ENCODE peak calls at places on chromosomes 4 and X, in ten cellular contexts. One of them, this sample, is unnamed.

GRCh38 chr4:42906906-42907774 is 14.6 kb downstream of the GRXCR1 start:
- DNase-seq in fibroblast of mammary gland: no peak
- DNase-seq in hypothalamus: no peak
- DNase-seq in GM23338: no peak
- DNase-seq in activated CD8-positive, alpha-beta memory T cell treated with anti-CD3 and anti-CD28 coated beads for 1 hour: no peak
- DNase-seq in HS-5: peak; percentile 41
- DNase-seq in tibial nerve: no peak
- DNase-seq in renal cortical epithelial cell: peak; percentile 87
- DNase-seq in LNCaP clone FGC: no peak
- DNase-seq in dermis blood vessel endothelial cell: no peak
- DNase-seq in this sample: no peak

GRCh38 chrX:77446029-77446585 is 1.1 kb upstream of the FGF16 start:
- DNase-seq in hypothalamus: no peak
- DNase-seq in LNCaP clone FGC: no peak
- DNase-seq in tibial nerve: no peak
- DNase-seq in activated CD8-positive, alpha-beta memory T cell treated with anti-CD3 and anti-CD28 coated beads for 1 hour: no peak
- DNase-seq in renal cortical epithelial cell: no peak
- DNase-seq in HS-5: no peak
- DNase-seq in fibroblast of mammary gland: no peak
- DNase-seq in GM23338: peak; percentile 54
- DNase-seq in dermis blood vessel endothelial cell: peak; percentile 88
- DNase-seq in this sample: no peak

GRCh38 chrX:30904186-30904585 is 15.1 kb upstream of the TAB3 start:
- DNase-seq in renal cortical epithelial cell: no peak
- DNase-seq in tibial nerve: no peak
- DNase-seq in HS-5: no peak
- DNase-seq in activated CD8-positive, alpha-beta memory T cell treated with anti-CD3 and anti-CD28 coated beads for 1 hour: no peak
- DNase-seq in fibroblast of mammary gland: no peak
- DNase-seq in dermis blood vessel endothelial cell: no peak
- DNase-seq in LNCaP clone FGC: no peak
- DNase-seq in GM23338: no peak
- DNase-seq in hypothalamus: no peak
- DNase-seq in this sample: no peak

GRCh38 chrX:73214366-73215094 is at the start of gene NAP1L2:
- DNase-seq in HS-5: no peak
- DNase-seq in activated CD8-positive, alpha-beta memory T cell treated with anti-CD3 and anti-CD28 coated beads for 1 hour: no peak
- DNase-seq in fibroblast of mammary gland: peak; percentile 16
- DNase-seq in GM23338: peak; percentile 61
- DNase-seq in renal cortical epithelial cell: peak; percentile 56
- DNase-seq in LNCaP clone FGC: peak; percentile 50
- DNase-seq in tibial nerve: peak; percentile 10
- DNase-seq in hypothalamus: peak; percentile 32
- DNase-seq in dermis blood vessel endothelial cell: peak; percentile 5
- DNase-seq in this sample: no peak

GRCh38 chr4:154033921-154034320 is 245.0 kb upstream of the SFRP2 start:
- DNase-seq in renal cortical epithelial cell: no peak
- DNase-seq in HS-5: no peak
- DNase-seq in hypothalamus: no peak
- DNase-seq in GM23338: no peak
- DNase-seq in fibroblast of mammary gland: no peak
- DNase-seq in LNCaP clone FGC: no peak
- DNase-seq in activated CD8-positive, alpha-beta memory T cell treated with anti-CD3 and anti-CD28 coated beads for 1 hour: no peak
- DNase-seq in dermis blood vessel endothelial cell: no peak
- DNase-seq in tibial nerve: no peak
- DNase-seq in this sample: no peak

GRCh38 chr4:115537387-115537786 is 424.0 kb upstream of the NDST4 start:
- DNase-seq in hypothalamus: no peak
- DNase-seq in dermis blood vessel endothelial cell: no peak
- DNase-seq in HS-5: no peak
- DNase-seq in activated CD8-positive, alpha-beta memory T cell treated with anti-CD3 and anti-CD28 coated beads for 1 hour: no peak
- DNase-seq in renal cortical epithelial cell: peak; percentile 2
- DNase-seq in LNCaP clone FGC: no peak
- DNase-seq in GM23338: no peak
- DNase-seq in fibroblast of mammary gland: peak; percentile 15
- DNase-seq in tibial nerve: no peak
- DNase-seq in this sample: no peak

GRCh38 chr4:22850055-22850454 is 157.3 kb downstream of the GBA3 start:
- DNase-seq in renal cortical epithelial cell: no peak
- DNase-seq in HS-5: no peak
- DNase-seq in fibroblast of mammary gland: no peak
- DNase-seq in activated CD8-positive, alpha-beta memory T cell treated with anti-CD3 and anti-CD28 coated beads for 1 hour: no peak
- DNase-seq in LNCaP clone FGC: no peak
- DNase-seq in hypothalamus: no peak
- DNase-seq in dermis blood vessel endothelial cell: no peak
- DNase-seq in GM23338: no peak
- DNase-seq in tibial nerve: no peak
- DNase-seq in this sample: peak; percentile 52

GRCh38 chr4:159162576-159162975 is 59.7 kb downstream of the RAPGEF2 start:
- DNase-seq in GM23338: no peak
- DNase-seq in hypothalamus: no peak
- DNase-seq in LNCaP clone FGC: no peak
- DNase-seq in fibroblast of mammary gland: no peak
- DNase-seq in activated CD8-positive, alpha-beta memory T cell treated with anti-CD3 and anti-CD28 coated beads for 1 hour: no peak
- DNase-seq in HS-5: no peak
- DNase-seq in renal cortical epithelial cell: no peak
- DNase-seq in tibial nerve: no peak
- DNase-seq in dermis blood vessel endothelial cell: no peak
- DNase-seq in this sample: no peak

GRCh38 chr4:100014616-100015015 is 64.5 kb upstream of the H2AZ1 start:
- DNase-seq in dermis blood vessel endothelial cell: no peak
- DNase-seq in GM23338: no peak
- DNase-seq in fibroblast of mammary gland: no peak
- DNase-seq in activated CD8-positive, alpha-beta memory T cell treated with anti-CD3 and anti-CD28 coated beads for 1 hour: no peak
- DNase-seq in LNCaP clone FGC: no peak
- DNase-seq in hypothalamus: no peak
- DNase-seq in HS-5: no peak
- DNase-seq in renal cortical epithelial cell: peak; percentile 12
- DNase-seq in tibial nerve: no peak
- DNase-seq in this sample: no peak

GRCh38 chrX:7261672-7262332 is 113.8 kb upstream of the PUDP start:
- DNase-seq in renal cortical epithelial cell: no peak
- DNase-seq in activated CD8-positive, alpha-beta memory T cell treated with anti-CD3 and anti-CD28 coated beads for 1 hour: no peak
- DNase-seq in GM23338: no peak
- DNase-seq in hypothalamus: no peak
- DNase-seq in fibroblast of mammary gland: no peak
- DNase-seq in LNCaP clone FGC: no peak
- DNase-seq in HS-5: no peak
- DNase-seq in dermis blood vessel endothelial cell: no peak
- DNase-seq in tibial nerve: no peak
- DNase-seq in this sample: no peak

GRCh38 chrX:63747331-63747730 is 37.7 kb downstream of the ARHGEF9 start:
- DNase-seq in tibial nerve: no peak
- DNase-seq in LNCaP clone FGC: no peak
- DNase-seq in hypothalamus: no peak
- DNase-seq in renal cortical epithelial cell: peak; percentile 79
- DNase-seq in dermis blood vessel endothelial cell: peak; percentile 85
- DNase-seq in fibroblast of mammary gland: peak; percentile 78
- DNase-seq in activated CD8-positive, alpha-beta memory T cell treated with anti-CD3 and anti-CD28 coated beads for 1 hour: no peak
- DNase-seq in HS-5: no peak
- DNase-seq in GM23338: no peak
- DNase-seq in this sample: no peak

GRCh38 chr4:137125011-137125410 is 407.3 kb downstream of the PCDH18 start:
- DNase-seq in tibial nerve: no peak
- DNase-seq in LNCaP clone FGC: peak; percentile 8
- DNase-seq in dermis blood vessel endothelial cell: no peak
- DNase-seq in renal cortical epithelial cell: peak; percentile 34
- DNase-seq in activated CD8-positive, alpha-beta memory T cell treated with anti-CD3 and anti-CD28 coated beads for 1 hour: no peak
- DNase-seq in hypothalamus: no peak
- DNase-seq in GM23338: no peak
- DNase-seq in fibroblast of mammary gland: peak; percentile 71
- DNase-seq in HS-5: peak; percentile 26
- DNase-seq in this sample: no peak

GRCh38 chr4:183666088-183666487 is 7.0 kb downstream of the TRAPPC11 start:
- DNase-seq in HS-5: no peak
- DNase-seq in renal cortical epithelial cell: no peak
- DNase-seq in fibroblast of mammary gland: no peak
- DNase-seq in dermis blood vessel endothelial cell: no peak
- DNase-seq in activated CD8-positive, alpha-beta memory T cell treated with anti-CD3 and anti-CD28 coated beads for 1 hour: no peak
- DNase-seq in hypothalamus: no peak
- DNase-seq in GM23338: no peak
- DNase-seq in LNCaP clone FGC: no peak
- DNase-seq in tibial nerve: no peak
- DNase-seq in this sample: no peak

GRCh38 chrX:41720125-41720780 is 3.7 kb upstream of the GPR82 start:
- DNase-seq in dermis blood vessel endothelial cell: no peak
- DNase-seq in hypothalamus: no peak
- DNase-seq in GM23338: no peak
- DNase-seq in tibial nerve: no peak
- DNase-seq in activated CD8-positive, alpha-beta memory T cell treated with anti-CD3 and anti-CD28 coated beads for 1 hour: no peak
- DNase-seq in LNCaP clone FGC: no peak
- DNase-seq in renal cortical epithelial cell: no peak
- DNase-seq in HS-5: no peak
- DNase-seq in fibroblast of mammary gland: peak; percentile 10
- DNase-seq in this sample: no peak

GRCh38 chr4:16745009-16745408 is 153.4 kb downstream of the LDB2 start:
- DNase-seq in GM23338: no peak
- DNase-seq in fibroblast of mammary gland: peak; percentile 90
- DNase-seq in renal cortical epithelial cell: peak; percentile 23
- DNase-seq in HS-5: peak; percentile 30
- DNase-seq in activated CD8-positive, alpha-beta memory T cell treated with anti-CD3 and anti-CD28 coated beads for 1 hour: no peak
- DNase-seq in LNCaP clone FGC: no peak
- DNase-seq in tibial nerve: peak; percentile 19
- DNase-seq in dermis blood vessel endothelial cell: no peak
- DNase-seq in hypothalamus: no peak
- DNase-seq in this sample: no peak

GRCh38 chr4:76526585-76526990 is 91.6 kb downstream of the SHROOM3 start:
- DNase-seq in LNCaP clone FGC: peak; percentile 94
- DNase-seq in tibial nerve: no peak
- DNase-seq in activated CD8-positive, alpha-beta memory T cell treated with anti-CD3 and anti-CD28 coated beads for 1 hour: no peak
- DNase-seq in dermis blood vessel endothelial cell: peak; percentile 23
- DNase-seq in HS-5: no peak
- DNase-seq in renal cortical epithelial cell: peak; percentile 92
- DNase-seq in hypothalamus: no peak
- DNase-seq in GM23338: no peak
- DNase-seq in fibroblast of mammary gland: no peak
- DNase-seq in this sample: no peak

GRCh38 chr4:174283507-174284180 is at the start of the genes CEP44 and FBXO8:
- DNase-seq in HS-5: peak; percentile 77
- DNase-seq in GM23338: peak; percentile 85
- DNase-seq in renal cortical epithelial cell: peak; percentile 76
- DNase-seq in tibial nerve: peak; percentile 72
- DNase-seq in fibroblast of mammary gland: peak; percentile 80
- DNase-seq in hypothalamus: peak; percentile 80
- DNase-seq in activated CD8-positive, alpha-beta memory T cell treated with anti-CD3 and anti-CD28 coated beads for 1 hour: peak; percentile 20
- DNase-seq in dermis blood vessel endothelial cell: peak; percentile 83
- DNase-seq in LNCaP clone FGC: no peak
- DNase-seq in this sample: peak; percentile 69

GRCh38 chrX:8433296-8434094 is 31.1 kb upstream of the VCX3B start:
- DNase-seq in dermis blood vessel endothelial cell: no peak
- DNase-seq in LNCaP clone FGC: no peak
- DNase-seq in tibial nerve: no peak
- DNase-seq in fibroblast of mammary gland: peak; percentile 1
- DNase-seq in renal cortical epithelial cell: peak; percentile 4
- DNase-seq in hypothalamus: no peak
- DNase-seq in GM23338: no peak
- DNase-seq in activated CD8-positive, alpha-beta memory T cell treated with anti-CD3 and anti-CD28 coated beads for 1 hour: no peak
- DNase-seq in HS-5: peak; percentile 6
- DNase-seq in this sample: no peak

GRCh38 chr4:168319486-168320019 is 1.0 kb upstream of the DDX60 start:
- DNase-seq in activated CD8-positive, alpha-beta memory T cell treated with anti-CD3 and anti-CD28 coated beads for 1 hour: no peak
- DNase-seq in GM23338: peak; percentile 33
- DNase-seq in HS-5: no peak
- DNase-seq in LNCaP clone FGC: no peak
- DNase-seq in hypothalamus: no peak
- DNase-seq in tibial nerve: no peak
- DNase-seq in fibroblast of mammary gland: no peak
- DNase-seq in renal cortical epithelial cell: no peak
- DNase-seq in dermis blood vessel endothelial cell: no peak
- DNase-seq in this sample: no peak

GRCh38 chrX:44314259-44314734 is 29.2 kb downstream of the EFHC2 start:
- DNase-seq in renal cortical epithelial cell: peak; percentile 75
- DNase-seq in GM23338: no peak
- DNase-seq in activated CD8-positive, alpha-beta memory T cell treated with anti-CD3 and anti-CD28 coated beads for 1 hour: no peak
- DNase-seq in hypothalamus: peak; percentile 3
- DNase-seq in HS-5: peak; percentile 24
- DNase-seq in tibial nerve: no peak
- DNase-seq in LNCaP clone FGC: no peak
- DNase-seq in dermis blood vessel endothelial cell: peak; percentile 42
- DNase-seq in fibroblast of mammary gland: peak; percentile 44
- DNase-seq in this sample: no peak

GRCh38 chrX:44903107-44903506 is 30.1 kb downstream of the KDM6A start:
- DNase-seq in fibroblast of mammary gland: peak; percentile 89
- DNase-seq in dermis blood vessel endothelial cell: peak; percentile 64
- DNase-seq in HS-5: peak; percentile 61
- DNase-seq in GM23338: no peak
- DNase-seq in LNCaP clone FGC: no peak
- DNase-seq in renal cortical epithelial cell: peak; percentile 52
- DNase-seq in activated CD8-positive, alpha-beta memory T cell treated with anti-CD3 and anti-CD28 coated beads for 1 hour: no peak
- DNase-seq in hypothalamus: no peak
- DNase-seq in tibial nerve: no peak
- DNase-seq in this sample: no peak

GRCh38 chr4:53541577-53542206 is 49.6 kb downstream of the LNX1 start:
- DNase-seq in renal cortical epithelial cell: peak; percentile 93
- DNase-seq in tibial nerve: no peak
- DNase-seq in LNCaP clone FGC: no peak
- DNase-seq in HS-5: peak; percentile 88
- DNase-seq in dermis blood vessel endothelial cell: peak; percentile 81
- DNase-seq in GM23338: no peak
- DNase-seq in hypothalamus: no peak
- DNase-seq in fibroblast of mammary gland: peak; percentile 98
- DNase-seq in activated CD8-positive, alpha-beta memory T cell treated with anti-CD3 and anti-CD28 coated beads for 1 hour: no peak
- DNase-seq in this sample: no peak

GRCh38 chrX:16671005-16671404 is 21.0 kb downstream of the S100G start:
- DNase-seq in LNCaP clone FGC: peak; percentile 30
- DNase-seq in renal cortical epithelial cell: peak; percentile 52
- DNase-seq in fibroblast of mammary gland: peak; percentile 74
- DNase-seq in GM23338: peak; percentile 52
- DNase-seq in activated CD8-positive, alpha-beta memory T cell treated with anti-CD3 and anti-CD28 coated beads for 1 hour: no peak
- DNase-seq in hypothalamus: peak; percentile 5
- DNase-seq in dermis blood vessel endothelial cell: peak; percentile 75
- DNase-seq in tibial nerve: peak; percentile 28
- DNase-seq in HS-5: no peak
- DNase-seq in this sample: peak; percentile 21

GRCh38 chr4:62191446-62191845 is 991.3 kb downstream of the ADGRL3 start:
- DNase-seq in renal cortical epithelial cell: no peak
- DNase-seq in dermis blood vessel endothelial cell: no peak
- DNase-seq in tibial nerve: no peak
- DNase-seq in activated CD8-positive, alpha-beta memory T cell treated with anti-CD3 and anti-CD28 coated beads for 1 hour: no peak
- DNase-seq in fibroblast of mammary gland: no peak
- DNase-seq in HS-5: no peak
- DNase-seq in LNCaP clone FGC: peak; percentile 7
- DNase-seq in hypothalamus: no peak
- DNase-seq in GM23338: no peak
- DNase-seq in this sample: no peak

GRCh38 chr4:156237192-156237591 is 283.5 kb upstream of the CTSO start:
- DNase-seq in fibroblast of mammary gland: no peak
- DNase-seq in dermis blood vessel endothelial cell: no peak
- DNase-seq in renal cortical epithelial cell: no peak
- DNase-seq in hypothalamus: no peak
- DNase-seq in LNCaP clone FGC: no peak
- DNase-seq in GM23338: peak; percentile 12
- DNase-seq in activated CD8-positive, alpha-beta memory T cell treated with anti-CD3 and anti-CD28 coated beads for 1 hour: no peak
- DNase-seq in tibial nerve: no peak
- DNase-seq in HS-5: no peak
- DNase-seq in this sample: no peak

GRCh38 chrX:13717697-13718483 is 16.5 kb downstream of the TRAPPC2 start:
- DNase-seq in GM23338: no peak
- DNase-seq in renal cortical epithelial cell: no peak
- DNase-seq in activated CD8-positive, alpha-beta memory T cell treated with anti-CD3 and anti-CD28 coated beads for 1 hour: no peak
- DNase-seq in tibial nerve: no peak
- DNase-seq in hypothalamus: no peak
- DNase-seq in HS-5: no peak
- DNase-seq in LNCaP clone FGC: no peak
- DNase-seq in dermis blood vessel endothelial cell: no peak
- DNase-seq in fibroblast of mammary gland: peak; percentile 76
- DNase-seq in this sample: no peak

GRCh38 chrX:107742754-107743191 is 32.8 kb downstream of the TSC22D3 start:
- DNase-seq in fibroblast of mammary gland: no peak
- DNase-seq in HS-5: no peak
- DNase-seq in LNCaP clone FGC: no peak
- DNase-seq in tibial nerve: no peak
- DNase-seq in hypothalamus: no peak
- DNase-seq in renal cortical epithelial cell: no peak
- DNase-seq in dermis blood vessel endothelial cell: no peak
- DNase-seq in activated CD8-positive, alpha-beta memory T cell treated with anti-CD3 and anti-CD28 coated beads for 1 hour: no peak
- DNase-seq in GM23338: no peak
- DNase-seq in this sample: no peak

GRCh38 chr4:152036626-152037025 is 275.8 kb upstream of the GATB start:
- DNase-seq in renal cortical epithelial cell: no peak
- DNase-seq in dermis blood vessel endothelial cell: no peak
- DNase-seq in HS-5: no peak
- DNase-seq in LNCaP clone FGC: no peak
- DNase-seq in GM23338: no peak
- DNase-seq in hypothalamus: no peak
- DNase-seq in fibroblast of mammary gland: peak; percentile 62
- DNase-seq in activated CD8-positive, alpha-beta memory T cell treated with anti-CD3 and anti-CD28 coated beads for 1 hour: no peak
- DNase-seq in tibial nerve: no peak
- DNase-seq in this sample: no peak

This sample was measured in DMS 273 treated with DMSO at 0.1 percent for 48 hours.